ENCODE peak calls at places on chromosomes 13 and 19, in seven cellular contexts. W is lower lobe of right lung, M is Caco-2, Y is ascending aorta, A is upper lobe of right lung, G is pancreas, U is cardiac muscle cell. B is an unnamed sample.

GRCh38 chr19:347946-348861 is 3.6 kb upstream of the MIER2 start:
- DNase-seq in W (no peak), M (peak; percentile 17), Y (no peak), A (no peak), G (no peak), U (no peak), B (no peak)

GRCh38 chr19:42079886-42080763 is 4.2 kb downstream of the ZNF574 start:
- DNase-seq in W (no peak), M (no peak), Y (no peak), A (no peak), G (peak; percentile 39), U (no peak), B (no peak)

GRCh38 chr13:109881961-109882558 is 95.7 kb upstream of the IRS2 start:
- DNase-seq in W (no peak), M (no peak), Y (no peak), A (no peak), G (no peak), U (no peak), B (no peak)

GRCh38 chr19:38734426-38735256 is 9.6 kb downstream of the CAPN12 start:
- DNase-seq in W (peak; percentile 62), M (no peak), Y (peak; percentile 66), A (peak; percentile 68), G (peak; percentile 68), U (no peak), B (no peak)

GRCh38 chr19:43641333-43641732 is 1.7 kb upstream of the CADM4 start:
- DNase-seq in W (no peak), M (peak; percentile 46), Y (no peak), A (no peak), G (no peak), U (no peak), B (no peak)

GRCh38 chr19:3335431-3336350 is 30.7 kb upstream of the NFIC start:
- DNase-seq in W (no peak), M (no peak), Y (peak; percentile 85), A (no peak), G (peak; percentile 80), U (no peak), B (peak; percentile 35)

GRCh38 chr19:55641376-55642152 is 762 bp downstream of the ZNF580 start:
- DNase-seq in W (no peak), M (peak; percentile 51), Y (no peak), A (no peak), G (no peak), U (peak; percentile 62), B (no peak)

GRCh38 chr13:32205426-32206096 is 109.6 kb downstream of the ZAR1L start:
- DNase-seq in W (no peak), M (no peak), Y (no peak), A (no peak), G (no peak), U (no peak), B (no peak)

GRCh38 chr19:56091751-56092546 is 29.1 kb downstream of the ZNF787 start:
- DNase-seq in W (no peak), M (no peak), Y (no peak), A (no peak), G (no peak), U (no peak), B (no peak)

GRCh38 chr13:89977203-89977602 is 1370.3 kb upstream of the MIR17HG start:
- DNase-seq in W (no peak), M (no peak), Y (no peak), A (no peak), G (no peak), U (no peak), B (no peak)

GRCh38 chr19:7729211-7729610 is 2.7 kb downstream of the CLEC4G start:
- DNase-seq in W (no peak), M (no peak), Y (no peak), A (no peak), G (no peak), U (no peak), B (no peak)

GRCh38 chr13:113975416-113975815 is 1.5 kb upstream of the C13orf46 start:
- DNase-seq in W (no peak), M (no peak), Y (no peak), A (peak; percentile 61), G (peak; percentile 17), U (no peak), B (no peak)

GRCh38 chr19:50794778-50795664 is 4.8 kb downstream of the ACP4 start:
- DNase-seq in W (no peak), M (peak; percentile 65), Y (no peak), A (peak; percentile 56), G (peak; percentile 53), U (no peak), B (no peak)

GRCh38 chr19:40433391-40434216 is 7.8 kb upstream of the SERTAD1 start:
- DNase-seq in W (peak; percentile 93), M (peak; percentile 92), Y (peak; percentile 93), A (peak; percentile 96), G (peak; percentile 91), U (peak; percentile 93), B (peak; percentile 78)

GRCh38 chr19:14563989-14564650 is 7.7 kb downstream of the NDUFB7 start:
- DNase-seq in W (no peak), M (peak; percentile 78), Y (no peak), A (no peak), G (no peak), U (no peak), B (no peak)

GRCh38 chr19:1086618-1087017 is 8.6 kb downstream of the POLR2E start:
- DNase-seq in W (no peak), M (no peak), Y (no peak), A (no peak), G (no peak), U (no peak), B (no peak)

GRCh38 chr19:32662186-32662585 is 12.8 kb downstream of the ANKRD27 start:
- DNase-seq in W (no peak), M (no peak), Y (no peak), A (no peak), G (no peak), U (no peak), B (no peak)

GRCh38 chr13:50715402-50716146 is 127.9 kb downstream of the DLEU7 start:
- DNase-seq in W (peak; percentile 80), M (no peak), Y (peak; percentile 73), A (peak; percentile 78), G (no peak), U (no peak), B (no peak)

DNA sequence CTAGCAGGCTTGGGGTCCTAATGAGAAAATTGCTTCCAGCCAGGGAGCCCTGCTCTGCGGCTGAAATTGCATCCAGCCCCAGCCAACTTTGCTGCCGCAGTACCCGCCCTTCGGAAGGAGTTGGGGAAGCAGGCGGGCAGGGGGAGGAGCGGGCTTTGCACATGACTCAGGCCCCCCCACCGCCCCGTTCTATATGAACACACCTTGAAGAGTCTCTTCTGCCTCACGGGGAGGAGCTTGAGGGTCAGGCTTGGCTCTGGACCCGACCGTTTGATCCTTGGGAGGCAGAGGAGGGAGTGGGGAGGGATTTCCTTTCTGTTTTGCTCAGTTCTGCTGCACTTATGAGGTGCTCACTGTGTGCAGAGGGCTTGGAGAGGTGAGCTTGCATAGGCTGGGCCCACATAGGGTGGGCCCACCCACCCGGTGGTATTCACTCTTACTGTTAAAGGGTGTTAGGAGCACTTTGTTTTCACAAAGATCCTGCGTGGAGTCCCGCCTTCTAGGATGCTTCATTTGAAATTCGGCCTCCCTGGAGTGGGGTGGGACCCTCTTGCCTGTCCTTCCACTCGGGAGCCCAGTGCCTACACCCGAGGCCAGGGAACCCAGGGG is 46.5 kb downstream of the LYL1 start:
- DNase-seq in W (peak; percentile 92), M (no peak), Y (peak; percentile 87), A (peak; percentile 93), G (no peak), U (no peak), B (no peak)
- H3K4me3 ChIP-seq in W (peak overlapping the region; percentile 11), M (no peak overlapping the region), Y (peak overlapping the region; percentile 53), A (peak overlapping the region; percentile 23), G (no peak overlapping the region), U (no peak overlapping the region), B (peak overlapping the region; percentile 34)

GRCh38 chr13:99435116-99435515 is 66.2 kb upstream of the TM9SF2 start:
- DNase-seq in W (no peak), M (no peak), Y (no peak), A (no peak), G (no peak), U (no peak), B (no peak)

GRCh38 chr13:99431927-99432636 is 69.2 kb upstream of the TM9SF2 start:
- DNase-seq in W (no peak), M (no peak), Y (no peak), A (no peak), G (no peak), U (peak; percentile 32), B (no peak)

GRCh38 chr13:99433543-99434075 is 67.7 kb upstream of the TM9SF2 start:
- DNase-seq in W (no peak), M (no peak), Y (no peak), A (no peak), G (no peak), U (no peak), B (no peak)

GRCh38 chr13:99434258-99434788 is 66.9 kb upstream of the TM9SF2 start:
- DNase-seq in W (no peak), M (no peak), Y (no peak), A (no peak), G (no peak), U (no peak), B (no peak)

GRCh38 chr13:99432637-99433542 is 68.4 kb upstream of the TM9SF2 start:
- DNase-seq in W (peak; percentile 75), M (no peak), Y (peak; percentile 86), A (peak; percentile 76), G (no peak), U (peak; percentile 21), B (peak; percentile 57)
- TF ChIP-seq CTCF in W (no peak), M (no peak), Y (no peak), A (no peak), G (no peak), U (no peak), B (no peak)

GRCh38 chr19:13160557-13160956 is 10.3 kb downstream of the IER2 start:
- DNase-seq in W (no peak), M (no peak), Y (no peak), A (no peak), G (no peak), U (no peak), B (no peak)
- H3K4me1 ChIP-seq in W (peaks cover 63% of the 10 kb centered on the region), M (peaks cover 31% of the 10 kb centered on the region), Y (peaks cover 37% of the 10 kb centered on the region), A (peaks cover 56% of the 10 kb centered on the region), G (peaks cover 19% of the 10 kb centered on the region), U (peaks cover 28% of the 10 kb centered on the region), B (no peaks in the 10 kb centered on the region)

GRCh38 chr19:19261350-19262189 is 11.5 kb downstream of the TM6SF2 start:
- DNase-seq in W (no peak), M (no peak), Y (no peak), A (no peak), G (no peak), U (peak; percentile 57), B (no peak)

GRCh38 chr19:19260417-19260816 is 12.7 kb downstream of the TM6SF2 start:
- DNase-seq in W (no peak), M (no peak), Y (no peak), A (no peak), G (no peak), U (no peak), B (no peak)

GRCh38 chr19:19259741-19260140 is 13.4 kb downstream of the TM6SF2 start:
- DNase-seq in W (no peak), M (no peak), Y (no peak), A (no peak), G (no peak), U (no peak), B (no peak)

GRCh38 chr19:19262190-19263057 is 10.7 kb downstream of the TM6SF2 start:
- DNase-seq in W (no peak), M (no peak), Y (no peak), A (peak; percentile 58), G (no peak), U (no peak), B (no peak)

DNA sequence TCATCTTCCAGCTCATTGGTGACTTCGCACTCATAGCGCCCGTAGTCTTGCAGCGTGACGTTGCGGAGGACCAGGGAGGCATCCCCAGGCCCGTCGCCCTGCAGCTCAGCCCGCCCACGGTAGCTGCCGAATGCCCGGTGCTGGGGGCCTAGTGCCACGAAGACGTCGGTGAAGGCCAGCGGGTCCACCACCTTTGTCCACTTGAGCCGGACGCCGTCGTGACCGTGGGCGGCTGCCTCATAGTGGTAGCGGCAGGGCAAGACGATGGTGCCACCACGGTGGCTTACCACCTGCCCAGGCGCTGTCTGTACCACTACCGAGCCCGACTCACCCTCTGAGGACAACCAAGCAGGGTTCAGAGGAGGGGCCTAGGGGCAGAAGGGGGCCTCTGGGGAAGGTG is 12.3 kb downstream of the TM6SF2 start:
- DNase-seq in W (no peak), M (no peak), Y (no peak), A (no peak), G (no peak), U (no peak), B (no peak)
- H3K4me3 ChIP-seq in W (no peak overlapping the region), M (no peak overlapping the region), Y (no peak overlapping the region), A (no peak overlapping the region), G (no peak overlapping the region), U (peak overlapping the region; percentile 20), B (no peak overlapping the region)

B was measured in tibial nerve.